ENCODE peak calls at places on chromosomes 3 and 15, in seven cellular contexts. K is DND-41; M is AG10803; Q is OCI-LY7; S is fibroblast of lung; H is endodermal cell; L is CD8-positive, alpha-beta T cell. X is an unnamed sample.

GRCh38 chr15:31371520-31372240 is 45.0 kb downstream of the KLF13 start:
- DNase-seq in K (no peak), M (no peak), Q (no peak), S (no peak), H (no peak), L (no peak), X (no peak)

GRCh38 chr3:170454468-170454867 is 35.8 kb downstream of the CLDN11 start:
- DNase-seq in K (no peak), M (no peak), Q (no peak), S (no peak), H (no peak), L (no peak), X (no peak)

GRCh38 chr3:122183521-122183892 is at the start of gene CASR:
- DNase-seq in K (no peak), M (no peak), Q (no peak), S (no peak), H (peak), L (no peak), X (no peak)

GRCh38 chr3:122349171-122349570 is 24.1 kb downstream of the CSTA start:
- DNase-seq in K (no peak), M (no peak), Q (no peak), S (no peak), H (no peak), L (no peak), X (no peak)

GRCh38 chr3:179666436-179667035 is 13.7 kb downstream of the USP13 start:
- DNase-seq in K (no peak), M (peak), Q (no peak), S (peak), H (peak), L (no peak), X (no peak)

GRCh38 chr15:54365001-54365400 is 386.8 kb downstream of the UNC13C start:
- DNase-seq in K (no peak), M (no peak), Q (no peak), S (no peak), H (no peak), L (no peak), X (no peak)

GRCh38 chr15:91912336-91912735 is 58.8 kb downstream of the SLCO3A1 start:
- DNase-seq in K (no peak), M (no peak), Q (peak), S (no peak), H (no peak), L (no peak), X (no peak)

GRCh38 chr3:102896851-102897621 is 462.2 kb downstream of the ZPLD1 start:
- DNase-seq in K (no peak), M (no peak), Q (no peak), S (peak), H (no peak), L (no peak), X (no peak)

GRCh38 chr3:10753964-10754363 is 62.1 kb upstream of the SLC6A11 start:
- DNase-seq in K (peak), M (peak), Q (peak), S (peak), H (peak), L (peak), X (no peak)

GRCh38 chr3:4438296-4438695 is 28.8 kb downstream of the SUMF1 start:
- DNase-seq in K (no peak), M (no peak), Q (no peak), S (no peak), H (no peak), L (no peak), X (no peak)

GRCh38 chr3:151426337-151426648 is 34.6 kb downstream of the IGSF10 start:
- DNase-seq in K (no peak), M (no peak), Q (peak), S (no peak), H (peak), L (no peak), X (no peak)

GRCh38 chr3:38111201-38111600 is 25.7 kb downstream of the ACAA1 start:
- DNase-seq in K (no peak), M (no peak), Q (no peak), S (no peak), H (no peak), L (no peak), X (no peak)

GRCh38 chr3:165259518-165260193 is 63.5 kb upstream of the SLITRK3 start:
- DNase-seq in K (no peak), M (no peak), Q (no peak), S (peak), H (no peak), L (no peak), X (peak)

GRCh38 chr15:63553388-63553791 is 43.8 kb upstream of the FBXL22 start:
- DNase-seq in K (no peak), M (peak), Q (no peak), S (peak), H (no peak), L (no peak), X (peak)
- H3K4me3 ChIP-seq in K (no peak), M (peak), Q (no peak), S (peak), H (no peak), L (no peak), X (no peak)

DNA sequence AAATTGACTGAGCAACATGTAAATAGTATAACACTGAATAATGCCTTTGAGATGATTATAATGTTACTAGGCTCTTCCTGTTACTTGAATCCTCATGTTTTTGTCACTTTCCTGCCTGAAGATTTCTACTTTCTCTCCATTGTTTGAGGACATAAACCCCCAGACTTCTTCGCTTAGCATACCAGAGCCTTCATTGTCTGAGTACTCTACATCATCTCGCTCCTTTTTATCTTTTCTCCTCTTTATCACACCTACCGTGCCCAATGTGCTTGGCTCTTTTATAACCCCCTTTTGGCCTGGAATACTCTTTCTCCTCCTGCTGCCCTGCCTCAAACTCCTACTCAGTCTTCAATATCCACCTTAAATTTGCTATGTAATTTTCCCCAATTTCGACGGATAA is 30.3 kb upstream of the MGA start:
- DNase-seq in K (no peak), M (no peak), Q (no peak), S (no peak), H (no peak), L (no peak), X (no peak)
- H3K4me3 ChIP-seq in K (no peak), M (no peak), Q (no peak), S (no peak), H (peak), L (no peak), X (no peak)

DNA sequence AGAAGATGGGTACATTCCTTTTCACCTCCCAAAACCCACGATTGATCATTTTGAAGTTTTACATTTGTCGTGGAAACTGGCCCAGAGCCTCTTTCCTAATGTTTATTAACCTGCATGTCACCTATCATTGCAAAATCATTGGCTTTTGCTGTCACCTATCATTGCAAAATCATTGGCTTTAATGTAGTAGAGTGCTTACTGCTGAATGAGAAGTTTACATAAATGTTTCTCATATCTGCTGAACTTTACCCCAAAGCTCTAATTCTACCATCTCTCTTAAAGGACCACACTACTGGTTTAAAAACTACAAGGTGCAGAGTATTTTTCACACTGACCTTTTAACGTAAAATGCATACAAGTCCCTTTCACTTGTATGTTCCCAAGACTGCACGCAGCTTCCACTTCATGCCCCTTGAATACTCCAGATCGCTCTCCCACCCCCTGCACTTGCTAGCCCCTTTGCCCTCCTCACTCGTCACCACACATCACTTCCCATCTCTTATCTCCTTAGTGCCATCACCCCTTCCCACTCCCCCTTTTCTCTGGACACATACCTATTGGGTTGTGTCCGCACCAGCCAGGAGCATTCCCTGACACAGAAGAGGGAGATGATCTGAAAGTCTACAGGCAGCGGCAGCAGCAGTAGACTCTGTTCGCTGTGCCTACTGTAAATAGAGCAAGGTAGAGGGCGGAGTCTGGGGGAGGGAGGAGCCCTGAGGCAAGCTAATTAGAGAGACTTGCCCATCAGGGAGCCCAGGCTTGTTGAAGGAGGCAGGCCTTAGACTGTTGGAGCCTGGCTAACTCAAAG is 30.2 kb upstream of the ATOSA start:
- DNase-seq in K (no peak), M (no peak), Q (peak), S (no peak), H (peak), L (no peak), X (no peak)
- H3K4me3 ChIP-seq in K (no peak), M (no peak), Q (peak), S (no peak), H (peak), L (no peak), X (no peak)

GRCh38 chr3:181692850-181693154 is 18.9 kb upstream of the SOX2 start:
- DNase-seq in K (no peak), M (no peak), Q (no peak), S (no peak), H (no peak), L (no peak), X (no peak)

GRCh38 chr3:181696641-181697230 is 15.0 kb upstream of the SOX2 start:
- DNase-seq in K (no peak), M (no peak), Q (no peak), S (no peak), H (no peak), L (no peak), X (no peak)

GRCh38 chr3:181695661-181696491 is 15.8 kb upstream of the SOX2 start:
- DNase-seq in K (no peak), M (no peak), Q (no peak), S (peak), H (peak), L (no peak), X (no peak)

GRCh38 chr3:181693280-181693679 is 18.4 kb upstream of the SOX2 start:
- DNase-seq in K (no peak), M (no peak), Q (no peak), S (no peak), H (no peak), L (no peak), X (no peak)

GRCh38 chr3:181694805-181695660 is 16.7 kb upstream of the SOX2 start:
- DNase-seq in K (no peak), M (no peak), Q (no peak), S (peak), H (peak), L (no peak), X (no peak)
- H3K4me3 ChIP-seq in K (no peak), M (peak), Q (no peak), S (no peak), H (peak), L (no peak), X (peak)

GRCh38 chr3:128617557-128618397 is 32.8 kb downstream of the RPN1 start:
- DNase-seq in K (peak), M (peak), Q (peak), S (peak), H (peak), L (peak), X (peak)

GRCh38 chr3:128619146-128619890 is 31.3 kb downstream of the RPN1 start:
- DNase-seq in K (no peak), M (peak), Q (no peak), S (peak), H (no peak), L (no peak), X (peak)

GRCh38 chr3:128617270-128617556 is 33.4 kb downstream of the RPN1 start:
- DNase-seq in K (no peak), M (no peak), Q (no peak), S (no peak), H (no peak), L (no peak), X (no peak)

GRCh38 chr3:128618398-128618726 is 32.3 kb downstream of the RPN1 start:
- DNase-seq in K (no peak), M (no peak), Q (no peak), S (no peak), H (no peak), L (no peak), X (no peak)

GRCh38 chr3:128616516-128617269 is 33.9 kb downstream of the RPN1 start:
- DNase-seq in K (no peak), M (no peak), Q (no peak), S (no peak), H (no peak), L (no peak), X (no peak)
- H3K4me3 ChIP-seq in K (no peak), M (no peak), Q (peak), S (no peak), H (no peak), L (peak), X (no peak)

GRCh38 chr3:14216257-14217048 is 37.8 kb downstream of the LSM3 start:
- DNase-seq in K (peak), M (no peak), Q (peak), S (peak), H (peak), L (peak), X (no peak)
- H3K4me3 ChIP-seq in K (no peak), M (no peak), Q (peak), S (no peak), H (no peak), L (peak), X (peak)

DNA sequence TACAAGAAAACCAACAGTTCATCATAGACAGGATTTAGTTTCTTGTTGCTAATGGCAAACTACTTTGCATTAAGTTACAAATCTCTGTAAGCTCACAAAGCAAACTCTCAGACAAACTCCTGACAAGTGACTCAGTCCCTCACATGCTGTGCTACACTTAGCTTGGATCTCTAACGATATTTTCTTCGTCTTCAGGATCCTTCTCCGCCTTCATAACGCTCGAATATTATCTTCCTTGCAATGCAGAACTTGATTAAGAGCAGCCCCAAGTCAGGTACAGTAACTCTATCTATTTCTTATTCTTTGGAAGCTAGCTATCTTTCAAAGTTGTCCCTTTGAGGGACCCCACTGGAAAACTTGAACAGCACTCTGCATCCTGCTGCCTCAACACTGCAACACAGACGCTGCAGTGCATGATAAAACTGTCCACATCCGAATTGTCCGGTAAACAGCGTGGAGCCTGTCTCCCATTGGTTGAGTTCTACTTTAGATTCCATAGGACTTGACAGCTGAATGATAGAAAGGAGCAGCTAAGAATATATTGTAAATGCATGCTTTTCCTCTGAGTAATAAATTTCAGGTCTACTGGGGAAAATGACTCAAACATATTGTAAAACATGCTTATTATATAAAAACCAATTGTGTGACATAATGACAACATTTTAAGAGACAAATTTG is 61.3 kb downstream of the UACA start:
- DNase-seq in K (no peak), M (peak), Q (no peak), S (peak), H (no peak), L (no peak), X (peak)
- H3K4me3 ChIP-seq in K (no peak), M (peak), Q (no peak), S (peak), H (peak), L (no peak), X (peak)